ENCODE peak calls at places on chromosomes 5 and 9, in seven cellular contexts. One of them, this sample, is unnamed.

GRCh38 chr9:37324691-37325490 is 97.6 kb upstream of the GRHPR start:
- DNase-seq in GM12892: no peak
- DNase-seq in breast epithelium: no peak
- DNase-seq in HCT116: no peak
- DNase-seq in transverse colon: no peak
- DNase-seq in suprapubic skin: no peak
- DNase-seq in endothelial cell of umbilical vein: no peak
- DNase-seq in this sample: no peak

GRCh38 chr5:73282383-73282782 is 109.4 kb downstream of the TMEM174 start:
- DNase-seq in breast epithelium: no peak
- DNase-seq in transverse colon: no peak
- DNase-seq in HCT116: no peak
- DNase-seq in GM12892: no peak
- DNase-seq in endothelial cell of umbilical vein: peak
- DNase-seq in suprapubic skin: no peak
- DNase-seq in this sample: no peak

GRCh38 chr5:140588311-140589070 is 23.9 kb downstream of the SLC35A4 start:
- DNase-seq in HCT116: no peak
- DNase-seq in transverse colon: no peak
- DNase-seq in GM12892: no peak
- DNase-seq in endothelial cell of umbilical vein: peak
- DNase-seq in breast epithelium: no peak
- DNase-seq in suprapubic skin: no peak
- DNase-seq in this sample: no peak

GRCh38 chr9:132237481-132237880 is 75.6 kb downstream of the NTNG2 start:
- DNase-seq in GM12892: no peak
- DNase-seq in transverse colon: no peak
- DNase-seq in suprapubic skin: no peak
- DNase-seq in breast epithelium: no peak
- DNase-seq in endothelial cell of umbilical vein: no peak
- DNase-seq in HCT116: no peak
- DNase-seq in this sample: no peak

GRCh38 chr5:123211084-123211483 is 122.0 kb downstream of the PRDM6 start:
- DNase-seq in GM12892: no peak
- DNase-seq in suprapubic skin: no peak
- DNase-seq in breast epithelium: no peak
- DNase-seq in transverse colon: no peak
- DNase-seq in HCT116: no peak
- DNase-seq in endothelial cell of umbilical vein: no peak
- DNase-seq in this sample: no peak

GRCh38 chr5:54062958-54063357 is 247.4 kb downstream of the ARL15 start:
- DNase-seq in endothelial cell of umbilical vein: peak
- DNase-seq in HCT116: no peak
- DNase-seq in suprapubic skin: no peak
- DNase-seq in transverse colon: no peak
- DNase-seq in breast epithelium: no peak
- DNase-seq in GM12892: no peak
- DNase-seq in this sample: no peak

GRCh38 chr5:119655081-119655480 is 25.7 kb downstream of the FAM170A start:
- DNase-seq in breast epithelium: no peak
- DNase-seq in transverse colon: no peak
- DNase-seq in GM12892: no peak
- DNase-seq in suprapubic skin: no peak
- DNase-seq in HCT116: no peak
- DNase-seq in endothelial cell of umbilical vein: no peak
- DNase-seq in this sample: no peak

GRCh38 chr5:98398465-98398864 is 375.0 kb upstream of the RGMB start:
- DNase-seq in GM12892: no peak
- DNase-seq in HCT116: no peak
- DNase-seq in transverse colon: no peak
- DNase-seq in breast epithelium: no peak
- DNase-seq in endothelial cell of umbilical vein: no peak
- DNase-seq in suprapubic skin: no peak
- DNase-seq in this sample: no peak

GRCh38 chr9:98256632-98257218 is 1.3 kb upstream of the TBC1D2 start:
- DNase-seq in GM12892: no peak
- DNase-seq in breast epithelium: no peak
- DNase-seq in transverse colon: no peak
- DNase-seq in endothelial cell of umbilical vein: no peak
- DNase-seq in suprapubic skin: no peak
- DNase-seq in HCT116: no peak
- DNase-seq in this sample: no peak

GRCh38 chr9:134328841-134329575 is 2.8 kb downstream of the RXRA start:
- DNase-seq in breast epithelium: no peak
- DNase-seq in endothelial cell of umbilical vein: no peak
- DNase-seq in GM12892: no peak
- DNase-seq in transverse colon: peak
- DNase-seq in suprapubic skin: no peak
- DNase-seq in HCT116: no peak
- DNase-seq in this sample: no peak

GRCh38 chr9:94780516-94780950 is 54.0 kb downstream of the AOPEP start:
- DNase-seq in breast epithelium: no peak
- DNase-seq in HCT116: no peak
- DNase-seq in suprapubic skin: no peak
- DNase-seq in GM12892: no peak
- DNase-seq in endothelial cell of umbilical vein: peak
- DNase-seq in transverse colon: no peak
- DNase-seq in this sample: no peak

GRCh38 chr5:81665795-81666194 is 85.1 kb downstream of the SSBP2 start:
- DNase-seq in breast epithelium: no peak
- DNase-seq in endothelial cell of umbilical vein: no peak
- DNase-seq in HCT116: no peak
- DNase-seq in GM12892: no peak
- DNase-seq in suprapubic skin: no peak
- DNase-seq in transverse colon: no peak
- DNase-seq in this sample: no peak

GRCh38 chr9:112380102-112380581 is at the start of gene HSDL2:
- DNase-seq in breast epithelium: no peak
- DNase-seq in suprapubic skin: no peak
- DNase-seq in HCT116: no peak
- DNase-seq in transverse colon: peak
- DNase-seq in endothelial cell of umbilical vein: no peak
- DNase-seq in GM12892: no peak
- DNase-seq in this sample: no peak

GRCh38 chr9:2043243-2043642 is 28.1 kb downstream of the SMARCA2 start:
- DNase-seq in endothelial cell of umbilical vein: no peak
- DNase-seq in breast epithelium: no peak
- DNase-seq in GM12892: no peak
- DNase-seq in transverse colon: no peak
- DNase-seq in HCT116: no peak
- DNase-seq in suprapubic skin: no peak
- DNase-seq in this sample: no peak

GRCh38 chr5:57291903-57292302 is 118.0 kb downstream of the GPBP1 start:
- DNase-seq in suprapubic skin: no peak
- DNase-seq in breast epithelium: no peak
- DNase-seq in GM12892: no peak
- DNase-seq in HCT116: no peak
- DNase-seq in transverse colon: no peak
- DNase-seq in endothelial cell of umbilical vein: no peak
- DNase-seq in this sample: no peak

GRCh38 chr9:131461166-131461565 is 41.6 kb upstream of the POMT1 start:
- DNase-seq in GM12892: no peak
- DNase-seq in HCT116: no peak
- DNase-seq in breast epithelium: no peak
- DNase-seq in endothelial cell of umbilical vein: no peak
- DNase-seq in suprapubic skin: peak
- DNase-seq in transverse colon: no peak
- DNase-seq in this sample: no peak

GRCh38 chr5:132825824-132826391 is 4.5 kb downstream of the SHROOM1 start:
- DNase-seq in endothelial cell of umbilical vein: no peak
- DNase-seq in transverse colon: no peak
- DNase-seq in GM12892: no peak
- DNase-seq in breast epithelium: no peak
- DNase-seq in HCT116: no peak
- DNase-seq in suprapubic skin: no peak
- DNase-seq in this sample: no peak

GRCh38 chr5:134125195-134126015 is 10.9 kb downstream of the TCF7 start:
- DNase-seq in endothelial cell of umbilical vein: peak
- DNase-seq in breast epithelium: no peak
- DNase-seq in transverse colon: no peak
- DNase-seq in HCT116: peak
- DNase-seq in suprapubic skin: no peak
- DNase-seq in GM12892: no peak
- DNase-seq in this sample: no peak

GRCh38 chr5:77120086-77120485 is 33.0 kb upstream of the ZBED3 start:
- DNase-seq in breast epithelium: no peak
- DNase-seq in GM12892: no peak
- DNase-seq in endothelial cell of umbilical vein: no peak
- DNase-seq in transverse colon: no peak
- DNase-seq in HCT116: no peak
- DNase-seq in suprapubic skin: no peak
- DNase-seq in this sample: no peak

GRCh38 chr9:121463026-121463827 is 36.4 kb downstream of the GGTA1 start:
- DNase-seq in suprapubic skin: no peak
- DNase-seq in HCT116: peak
- DNase-seq in endothelial cell of umbilical vein: peak
- DNase-seq in transverse colon: peak
- DNase-seq in breast epithelium: no peak
- DNase-seq in GM12892: no peak
- DNase-seq in this sample: no peak

GRCh38 chr5:124402144-124402581 is 344.3 kb downstream of the ZNF608 start:
- DNase-seq in endothelial cell of umbilical vein: peak
- DNase-seq in GM12892: no peak
- DNase-seq in transverse colon: peak
- DNase-seq in HCT116: no peak
- DNase-seq in breast epithelium: peak
- DNase-seq in suprapubic skin: peak
- DNase-seq in this sample: no peak

GRCh38 chr5:149333711-149334443 is 11.4 kb upstream of the GRPEL2 start:
- DNase-seq in endothelial cell of umbilical vein: peak
- DNase-seq in transverse colon: no peak
- DNase-seq in GM12892: no peak
- DNase-seq in HCT116: no peak
- DNase-seq in breast epithelium: no peak
- DNase-seq in suprapubic skin: no peak
- DNase-seq in this sample: no peak

DNA sequence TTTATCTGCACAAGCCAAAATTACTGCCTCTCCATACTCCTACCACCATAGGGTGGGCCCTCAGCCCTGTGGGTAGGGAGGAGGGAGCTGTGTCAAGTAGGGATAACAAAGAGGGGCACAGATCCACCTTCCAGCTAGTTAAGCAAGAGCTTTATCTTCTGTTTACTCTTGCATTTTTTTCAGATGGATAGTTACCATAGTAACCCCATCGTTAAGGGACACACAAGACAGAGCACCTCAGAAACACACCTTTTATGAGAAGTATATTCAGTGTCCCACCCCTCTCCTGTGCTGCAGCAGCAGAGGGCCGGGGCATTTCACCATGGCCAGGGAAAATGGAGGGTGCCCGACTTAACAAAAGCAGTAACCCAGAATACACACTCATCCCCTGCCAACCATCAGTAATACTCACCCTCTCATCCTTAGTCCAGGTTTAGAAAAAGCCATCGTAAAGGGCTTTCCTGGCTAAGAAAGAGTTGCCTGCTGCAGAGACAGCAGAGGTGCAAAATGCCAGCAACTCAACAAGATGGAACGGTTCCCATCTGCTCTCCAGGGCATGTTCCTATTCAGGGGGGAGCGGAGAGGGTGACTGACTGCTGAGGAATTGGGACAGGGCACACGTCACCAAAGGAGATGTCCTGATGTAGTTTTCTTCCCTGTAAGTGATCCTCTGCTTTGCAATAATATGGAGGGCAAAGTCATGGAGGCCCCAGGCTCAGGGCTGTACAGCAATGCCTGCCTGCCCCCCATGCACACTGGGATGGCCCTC is 25.1 kb downstream of the MACROH2A1 start:
- DNase-seq in breast epithelium: no peak
- DNase-seq in GM12892: no peak
- DNase-seq in suprapubic skin: peak
- DNase-seq in HCT116: no peak
- DNase-seq in transverse colon: no peak
- DNase-seq in endothelial cell of umbilical vein: no peak
- DNase-seq in this sample: no peak
- TF ChIP-seq POLR2AphosphoS5 in breast epithelium: no peak
- TF ChIP-seq POLR2AphosphoS5 in GM12892: no peak
- TF ChIP-seq POLR2AphosphoS5 in suprapubic skin: no peak
- TF ChIP-seq POLR2AphosphoS5 in HCT116: no peak
- TF ChIP-seq POLR2AphosphoS5 in transverse colon: no peak
- TF ChIP-seq POLR2AphosphoS5 in endothelial cell of umbilical vein: no peak
- TF ChIP-seq POLR2AphosphoS5 in this sample: no peak

GRCh38 chr5:1799602-1800469 is at the start of gene MRPL36:
- DNase-seq in breast epithelium: peak
- DNase-seq in GM12892: peak
- DNase-seq in suprapubic skin: peak
- DNase-seq in HCT116: peak
- DNase-seq in endothelial cell of umbilical vein: peak
- DNase-seq in transverse colon: peak
- DNase-seq in this sample: peak
- TF ChIP-seq POLR2AphosphoS5 in breast epithelium: peak
- TF ChIP-seq POLR2AphosphoS5 in GM12892: no peak
- TF ChIP-seq POLR2AphosphoS5 in suprapubic skin: peak
- TF ChIP-seq POLR2AphosphoS5 in HCT116: peak
- TF ChIP-seq POLR2AphosphoS5 in endothelial cell of umbilical vein: peak
- TF ChIP-seq POLR2AphosphoS5 in transverse colon: peak
- TF ChIP-seq POLR2AphosphoS5 in this sample: peak

GRCh38 chr9:114069476-114070187 is 8.5 kb downstream of the AMBP start:
- DNase-seq in transverse colon: peak
- DNase-seq in GM12892: no peak
- DNase-seq in endothelial cell of umbilical vein: no peak
- DNase-seq in breast epithelium: no peak
- DNase-seq in suprapubic skin: peak
- DNase-seq in HCT116: no peak
- DNase-seq in this sample: no peak
- TF ChIP-seq POLR2AphosphoS5 in transverse colon: no peak
- TF ChIP-seq POLR2AphosphoS5 in GM12892: no peak
- TF ChIP-seq POLR2AphosphoS5 in endothelial cell of umbilical vein: no peak
- TF ChIP-seq POLR2AphosphoS5 in breast epithelium: no peak
- TF ChIP-seq POLR2AphosphoS5 in suprapubic skin: no peak
- TF ChIP-seq POLR2AphosphoS5 in HCT116: no peak
- TF ChIP-seq POLR2AphosphoS5 in this sample: no peak

DNA sequence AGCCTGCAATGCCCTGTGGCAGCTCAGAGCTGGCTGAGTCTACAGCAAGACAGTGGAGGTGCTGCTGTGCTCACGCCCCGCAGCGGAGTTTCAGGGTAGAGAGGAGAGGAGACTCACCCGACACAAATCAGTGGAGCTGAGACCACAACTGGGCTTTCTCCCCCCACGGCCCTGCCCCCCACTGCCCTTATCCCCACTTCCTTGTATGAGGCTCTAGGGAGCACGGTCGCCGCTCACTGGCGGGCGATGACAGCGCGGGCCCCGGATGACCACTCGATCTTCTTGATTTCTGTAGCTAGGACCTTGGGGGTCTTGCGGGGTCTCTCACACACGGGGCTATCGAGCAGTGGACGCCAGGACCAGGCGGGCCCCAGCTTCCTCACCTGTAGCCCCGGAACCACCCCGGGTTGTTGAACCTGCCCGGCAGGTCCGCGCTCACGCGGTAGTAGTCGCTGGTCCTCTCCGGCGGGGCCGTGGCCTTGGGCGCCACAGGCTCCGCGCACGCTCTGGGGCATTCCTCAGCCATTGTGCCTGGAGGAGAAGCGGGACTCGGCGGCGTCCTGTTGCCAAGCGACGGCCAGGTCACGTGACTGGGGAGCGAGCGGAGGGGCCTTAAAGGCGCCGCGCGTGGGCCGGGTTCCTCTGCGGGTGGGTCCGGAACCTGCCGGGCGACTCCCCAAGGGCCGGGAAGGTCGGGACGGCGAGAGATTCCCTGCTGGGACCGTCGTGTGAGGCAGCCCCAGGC is 984 bp upstream of the MRPS2 start:
- DNase-seq in HCT116: peak
- DNase-seq in transverse colon: peak
- DNase-seq in breast epithelium: peak
- DNase-seq in suprapubic skin: peak
- DNase-seq in endothelial cell of umbilical vein: peak
- DNase-seq in GM12892: peak
- DNase-seq in this sample: peak
- TF ChIP-seq POLR2AphosphoS5 in HCT116: no peak
- TF ChIP-seq POLR2AphosphoS5 in transverse colon: no peak
- TF ChIP-seq POLR2AphosphoS5 in breast epithelium: no peak
- TF ChIP-seq POLR2AphosphoS5 in suprapubic skin: no peak
- TF ChIP-seq POLR2AphosphoS5 in endothelial cell of umbilical vein: no peak
- TF ChIP-seq POLR2AphosphoS5 in GM12892: no peak
- TF ChIP-seq POLR2AphosphoS5 in this sample: no peak

This sample was measured in GM12891.